ENCODE peak calls at places on chromosomes 5 and 9, in five cellular contexts. I is GM13976, M is dorsolateral prefrontal cortex, R is chondrocyte, S is fibroblast of lung. F is an unnamed sample.

GRCh38 chr5:158033076-158033475 is 174.1 kb upstream of the CLINT1 start:
- DNase-seq in R (no peak), M (no peak), I (no peak), S (no peak), F (no peak)

GRCh38 chr5:154409230-154409840 is 36.5 kb upstream of the SAP30L start:
- DNase-seq in S (no peak), I (no peak), M (no peak), R (no peak), F (no peak)

GRCh38 chr5:57327934-57328333 is 154.1 kb downstream of the GPBP1 start:
- DNase-seq in S (peak), R (no peak), M (no peak), I (no peak), F (no peak)

GRCh38 chr5:99763021-99763814 is 772.0 kb upstream of the FAM174A start:
- DNase-seq in M (no peak), R (peak), I (no peak), S (no peak), F (no peak)

GRCh38 chr9:138067594-138068367 is 190.2 kb downstream of the CACNA1B start:
- DNase-seq in I (no peak), R (no peak), S (no peak), M (peak), F (no peak)

GRCh38 chr9:21902112-21902511 is 92.1 kb downstream of the CDKN2A start:
- DNase-seq in I (no peak), S (no peak), M (no peak), R (no peak), F (no peak)

GRCh38 chr9:84990416-84990815 is 320.9 kb downstream of the NTRK2 start:
- DNase-seq in S (no peak), I (no peak), R (no peak), M (peak), F (no peak)

GRCh38 chr5:171712616-171713015 is 73.0 kb upstream of the SMIM23 start:
- DNase-seq in R (no peak), S (peak), I (no peak), M (no peak), F (no peak)

GRCh38 chr9:137139468-137140150 is 655 bp downstream of the GRIN1 start:
- DNase-seq in M (no peak), I (no peak), R (peak), S (no peak), F (no peak)

GRCh38 chr5:180684623-180685161 is 35.3 kb upstream of the FLT4 start:
- DNase-seq in M (no peak), R (no peak), S (no peak), I (no peak), F (no peak)

GRCh38 chr5:128693779-128694178 is 155.7 kb upstream of the FBN2 start:
- DNase-seq in M (no peak), R (no peak), S (no peak), I (no peak), F (no peak)

GRCh38 chr5:148457183-148457620 is 73.4 kb downstream of the FBXO38 start:
- DNase-seq in R (no peak), M (no peak), I (no peak), S (no peak), F (no peak)

GRCh38 chr5:14744296-14745187 is 80.0 kb downstream of the OTULIN start:
- DNase-seq in S (no peak), M (no peak), R (no peak), I (peak), F (no peak)

GRCh38 chr5:9094582-9094981 is 451.3 kb downstream of the SEMA5A start:
- DNase-seq in S (no peak), I (no peak), M (no peak), R (no peak), F (no peak)

GRCh38 chr9:9091387-9091786 is 1291.8 kb upstream of the DMAC1 start:
- DNase-seq in S (peak), R (no peak), M (no peak), I (no peak), F (no peak)

GRCh38 chr5:64292611-64293215 is 127.1 kb downstream of the RNF180 start:
- DNase-seq in R (no peak), M (no peak), S (no peak), I (no peak), F (no peak)

GRCh38 chr5:176383961-176384360 is 4.4 kb downstream of the NOP16 start:
- DNase-seq in R (no peak), S (no peak), M (no peak), I (no peak), F (no peak)

DNA sequence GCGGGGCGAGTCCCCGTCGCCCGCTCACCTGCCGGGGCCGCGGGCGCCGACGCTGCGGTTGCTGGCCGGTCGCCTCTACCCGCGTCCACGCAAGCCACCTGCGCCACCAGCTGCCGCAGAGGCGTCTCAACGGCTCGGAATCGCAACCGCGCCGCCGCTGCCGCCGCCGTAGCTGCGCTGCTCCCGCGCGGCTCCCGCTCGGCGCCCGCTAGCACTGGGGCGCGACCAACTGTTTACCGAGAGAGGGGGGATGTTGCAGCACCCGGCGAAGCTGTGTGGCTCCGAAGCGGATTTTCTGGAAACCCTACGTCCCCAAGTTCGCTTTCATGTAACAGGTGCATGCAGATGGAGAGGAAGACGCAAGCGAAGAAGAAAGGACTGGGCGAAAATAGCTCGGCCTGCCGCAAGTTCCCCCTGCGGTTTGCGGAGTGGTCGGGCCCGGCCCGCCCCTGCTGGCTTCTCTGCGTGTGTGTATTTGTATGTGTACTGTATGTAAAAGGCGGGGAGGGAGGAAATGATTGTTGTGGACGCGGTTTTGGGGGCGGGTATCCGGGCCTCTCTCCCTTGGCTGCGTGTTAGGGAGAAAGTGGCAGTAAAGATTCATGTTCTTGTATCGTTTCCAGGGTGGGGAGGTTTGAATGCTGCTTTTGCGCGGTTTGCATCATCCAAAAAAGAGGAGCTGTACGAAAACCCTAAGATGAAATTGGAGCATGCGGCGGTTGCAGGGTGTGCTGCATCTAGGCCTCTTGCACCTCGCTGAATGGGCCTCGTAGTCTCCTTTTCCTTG is at the start of gene PSIP1:
- DNase-seq in R (no peak), M (peak), S (peak), I (peak), F (peak)
- TF ChIP-seq CTCF in R (peak), M (no peak), S (no peak), I (no peak), F (no peak)

DNA sequence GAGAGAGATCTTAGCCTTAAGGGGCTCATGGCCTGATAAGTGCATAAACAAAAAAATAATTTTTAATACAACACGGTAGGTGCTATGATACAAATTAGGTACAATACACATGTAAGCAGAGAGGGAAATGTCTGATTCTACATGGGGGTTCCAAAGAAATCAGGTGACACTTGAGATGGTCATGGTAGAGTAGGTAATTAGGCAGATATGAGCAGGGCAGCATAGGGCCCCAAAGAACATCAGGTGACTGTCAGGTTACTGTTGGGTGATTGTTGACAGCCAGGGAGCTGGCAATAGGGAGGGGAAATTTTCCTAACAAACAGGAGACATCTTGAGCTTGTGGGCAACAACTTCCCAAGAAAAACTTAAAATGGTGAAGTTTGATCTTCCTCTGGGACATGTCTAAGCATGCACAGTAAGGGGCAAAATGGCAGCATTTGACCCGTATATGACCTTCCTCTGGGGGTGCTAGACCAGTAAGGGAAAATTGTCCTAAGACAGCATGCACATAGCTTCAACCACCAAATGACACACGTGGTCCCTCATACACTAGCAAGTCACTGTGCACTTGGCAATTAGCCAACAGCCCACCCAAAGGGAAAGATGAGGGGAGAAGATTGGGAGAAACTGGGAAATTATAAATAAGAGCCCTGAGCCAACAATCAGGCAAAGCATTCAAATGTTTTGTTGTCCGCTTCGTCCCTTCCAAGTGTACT is 37.3 kb upstream of the TENT4A start:
- DNase-seq in R (no peak), M (no peak), S (no peak), I (no peak), F (no peak)
- TF ChIP-seq CTCF in R (peak), M (no peak), S (no peak), I (no peak), F (no peak)

GRCh38 chr5:135584918-135585317 is 6.1 kb upstream of the CXCL14 start:
- DNase-seq in S (no peak), M (no peak), I (no peak), R (no peak), F (no peak)

GRCh38 chr5:135589152-135589551 is 10.4 kb upstream of the CXCL14 start:
- DNase-seq in S (no peak), I (no peak), M (no peak), R (no peak), F (no peak)

GRCh38 chr5:135588299-135588698 is 9.5 kb upstream of the CXCL14 start:
- DNase-seq in S (no peak), M (no peak), R (no peak), I (no peak), F (no peak)

GRCh38 chr5:135591277-135591676 is 12.5 kb upstream of the CXCL14 start:
- DNase-seq in S (no peak), M (no peak), I (no peak), R (no peak), F (no peak)

DNA sequence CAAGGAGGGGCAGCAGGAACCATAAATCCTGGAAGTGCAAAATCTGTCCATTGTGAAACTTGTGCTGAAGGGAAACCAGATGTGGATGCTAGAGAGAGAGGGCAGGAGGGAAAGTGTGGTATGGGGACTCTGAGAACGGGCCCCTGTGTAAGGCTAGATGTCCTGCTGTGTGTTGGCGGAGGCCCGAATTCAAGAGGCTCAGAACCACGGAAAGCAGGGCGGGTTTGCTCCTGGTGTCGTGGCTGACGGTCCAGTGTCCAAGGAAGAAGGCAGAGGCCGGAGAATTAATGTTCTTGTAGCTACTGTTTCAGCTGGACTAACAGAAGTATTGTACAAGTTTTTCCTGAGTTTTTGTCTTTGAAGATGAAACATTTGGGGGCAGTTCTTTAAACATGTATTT is 9.1 kb upstream of the CXCL14 start:
- DNase-seq in R (no peak), M (no peak), S (no peak), I (no peak), F (no peak)
- TF ChIP-seq CTCF in R (no peak), M (no peak), S (no peak), I (no peak), F (no peak)

GRCh38 chr5:39146831-39147540 is 72.4 kb downstream of the FYB1 start:
- DNase-seq in R (no peak), I (no peak), S (no peak), M (no peak), F (no peak)

GRCh38 chr5:39151731-39152130 is 67.6 kb downstream of the FYB1 start:
- DNase-seq in R (no peak), M (no peak), I (no peak), S (no peak), F (no peak)

GRCh38 chr5:39149966-39150365 is 69.4 kb downstream of the FYB1 start:
- DNase-seq in I (no peak), S (no peak), M (no peak), R (no peak), F (no peak)

DNA sequence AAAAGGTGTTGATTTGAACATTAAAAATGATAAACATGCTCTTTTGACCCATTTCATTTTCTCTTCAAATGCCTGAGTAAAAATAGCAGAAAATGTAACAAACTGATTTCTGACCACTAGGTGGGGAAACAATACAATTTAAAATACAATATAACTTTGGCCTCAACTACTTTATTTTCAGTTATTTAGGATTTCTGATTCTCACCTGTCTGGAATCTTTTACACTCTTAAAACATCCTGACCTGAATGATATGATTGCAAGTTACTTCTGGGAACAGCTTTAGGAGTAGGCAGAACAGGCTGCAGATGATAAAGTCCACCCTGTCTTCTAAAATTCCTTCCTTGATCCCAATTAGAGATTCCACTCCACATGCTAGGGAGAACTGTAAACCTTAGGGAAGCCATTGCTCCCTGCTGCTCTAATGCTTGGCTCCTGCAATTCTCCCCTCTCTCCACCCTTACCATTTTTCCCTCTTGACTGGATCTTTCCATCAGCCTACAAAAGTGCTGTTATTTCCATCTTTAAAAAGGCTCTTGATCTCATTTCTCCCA is 70.3 kb downstream of the FYB1 start:
- DNase-seq in R (no peak), I (no peak), S (peak), M (no peak), F (no peak)
- TF ChIP-seq CTCF in R (peak), I (no peak), S (no peak), M (peak), F (no peak)